ENCODE peak calls at places on chromosome 16, in eight cellular contexts. B is upper lobe of left lung, I is OCI-M1, N is mesendoderm, D is T-cell, F is Peyer's patch, E is AG10803, G is neural progenitor cell. K is an unnamed sample.

GRCh38 chr16:23316232-23316631 is 14.1 kb downstream of the SCNN1B start:
- DNase-seq in B (no peak), I (no peak), N (no peak), D (no peak), F (no peak), E (no peak), G (no peak), K (no peak)

GRCh38 chr16:21157632-21158031 is 842 bp upstream of the LDAF1 start:
- DNase-seq in B (no peak), I (no peak), N (peak), D (no peak), F (no peak), E (no peak), G (no peak), K (no peak)

GRCh38 chr16:24853830-24854229 is 8.1 kb downstream of the SLC5A11 start:
- DNase-seq in B (no peak), I (no peak), N (no peak), D (no peak), F (no peak), E (peak), G (no peak), K (no peak)

GRCh38 chr16:72092832-72093447 is 480 bp downstream of the TXNL4B start:
- DNase-seq in B (no peak), I (peak), N (peak), D (no peak), F (no peak), E (peak), G (peak), K (no peak)

GRCh38 chr16:35398208-35398607 is 1938.8 kb downstream of the TP53TG3F start:
- DNase-seq in B (no peak), I (no peak), N (no peak), D (no peak), F (no peak), E (no peak), G (no peak), K (no peak)

GRCh38 chr16:5010576-5011329 is 23.0 kb downstream of the NAGPA start:
- DNase-seq in B (no peak), I (no peak), N (no peak), D (no peak), F (no peak), E (no peak), G (peak), K (no peak)

GRCh38 chr16:15404792-15405191 is 9.2 kb downstream of the MPV17L start:
- DNase-seq in B (peak), I (no peak), N (no peak), D (no peak), F (no peak), E (no peak), G (no peak), K (no peak)

GRCh38 chr16:79651363-79651762 is 50.8 kb upstream of the MAF start:
- DNase-seq in B (peak), I (no peak), N (no peak), D (no peak), F (no peak), E (peak), G (no peak), K (no peak)

GRCh38 chr16:2974319-2975056 is 5.3 kb downstream of the PAQR4 start:
- DNase-seq in B (no peak), I (no peak), N (no peak), D (no peak), F (no peak), E (no peak), G (no peak), K (no peak)

GRCh38 chr16:88617268-88618031 is 20.9 kb upstream of the IL17C start:
- DNase-seq in B (no peak), I (no peak), N (peak), D (no peak), F (no peak), E (no peak), G (no peak), K (no peak)

GRCh38 chr16:64983226-64983625 is 138.6 kb downstream of the CDH11 start:
- DNase-seq in B (no peak), I (no peak), N (no peak), D (no peak), F (no peak), E (peak), G (no peak), K (no peak)

GRCh38 chr16:75787421-75787820 is 61.1 kb upstream of the CPHXL start:
- DNase-seq in B (no peak), I (no peak), N (no peak), D (no peak), F (no peak), E (no peak), G (no peak), K (no peak)

GRCh38 chr16:77211880-77212735 is 12.9 kb downstream of the SYCE1L start:
- DNase-seq in B (peak), I (no peak), N (peak), D (peak), F (peak), E (no peak), G (peak), K (no peak)

GRCh38 chr16:21610006-21610544 is 10.7 kb downstream of the METTL9 start:
- DNase-seq in B (no peak), I (no peak), N (peak), D (no peak), F (no peak), E (no peak), G (no peak), K (no peak)

GRCh38 chr16:47604306-47604705 is 143.2 kb downstream of the PHKB start:
- DNase-seq in B (no peak), I (no peak), N (no peak), D (no peak), F (no peak), E (peak), G (no peak), K (no peak)

GRCh38 chr16:57372372-57373116 is at the start of gene CX3CL1:
- DNase-seq in B (peak), I (no peak), N (peak), D (no peak), F (peak), E (peak), G (peak), K (no peak)

GRCh38 chr16:14302399-14303181 is 231.5 kb downstream of the MRTFB start:
- DNase-seq in B (no peak), I (peak), N (peak), D (no peak), F (no peak), E (no peak), G (peak), K (no peak)

GRCh38 chr16:17273142-17273561 is 197.6 kb downstream of the XYLT1 start:
- DNase-seq in B (peak), I (peak), N (peak), D (no peak), F (no peak), E (peak), G (no peak), K (peak)

GRCh38 chr16:24118126-24118821 is 137.9 kb upstream of the CACNG3 start:
- DNase-seq in B (no peak), I (no peak), N (no peak), D (no peak), F (no peak), E (no peak), G (no peak), K (no peak)

GRCh38 chr16:19524866-19525723 is 1.4 kb downstream of the CCP110 start:
- DNase-seq in B (no peak), I (peak), N (peak), D (no peak), F (no peak), E (no peak), G (peak), K (no peak)

GRCh38 chr16:87641721-87642120 is 39.4 kb downstream of the JPH3 start:
- DNase-seq in B (no peak), I (no peak), N (no peak), D (no peak), F (no peak), E (no peak), G (no peak), K (no peak)